ENCODE peak calls at places on chromosomes 3 and 15, in six cellular contexts. L is transverse colon, F is heart right ventricle, I is endodermal cell, X is hepatocyte, B is AG04450. M is an unnamed sample.

GRCh38 chr15:31526916-31527690 is 200.5 kb downstream of the KLF13 start:
- DNase-seq in L (no peak), F (no peak), I (no peak), X (no peak), B (no peak), M (no peak)

GRCh38 chr3:98741121-98741716 is 21.9 kb upstream of the ST3GAL6 start:
- DNase-seq in L (no peak), F (no peak), I (no peak), X (peak), B (no peak), M (no peak)

GRCh38 chr3:149382518-149382917 is 5.1 kb upstream of the TM4SF1 start:
- DNase-seq in L (no peak), F (no peak), I (no peak), X (no peak), B (no peak), M (no peak)

GRCh38 chr3:44885618-44886017 is 11.2 kb downstream of the TGM4 start:
- DNase-seq in L (no peak), F (no peak), I (peak), X (peak), B (peak), M (no peak)

GRCh38 chr3:150114873-150115570 is 144.3 kb upstream of the PFN2 start:
- DNase-seq in L (no peak), F (no peak), I (no peak), X (no peak), B (no peak), M (no peak)

GRCh38 chr3:193921480-193921879 is 214.5 kb upstream of the HES1 start:
- DNase-seq in L (no peak), F (no peak), I (no peak), X (no peak), B (no peak), M (no peak)

GRCh38 chr15:88908697-88909621 is 4.2 kb downstream of the MFGE8 start:
- DNase-seq in L (no peak), F (no peak), I (no peak), X (no peak), B (no peak), M (no peak)

GRCh38 chr3:81279481-81280273 is 481.8 kb downstream of the GBE1 start:
- DNase-seq in L (no peak), F (no peak), I (no peak), X (no peak), B (no peak), M (no peak)

GRCh38 chr3:15325228-15325627 is 7.2 kb downstream of the SH3BP5 start:
- DNase-seq in L (no peak), F (no peak), I (peak), X (peak), B (peak), M (peak)

GRCh38 chr3:88440701-88441100 is 290.9 kb downstream of the C3orf38 start:
- DNase-seq in L (no peak), F (no peak), I (no peak), X (no peak), B (no peak), M (no peak)

GRCh38 chr3:127182848-127183714 is 9.8 kb upstream of the PRR23E start:
- DNase-seq in L (no peak), F (no peak), I (peak), X (no peak), B (no peak), M (peak)

GRCh38 chr3:47424434-47425382 is 43.9 kb downstream of the PTPN23 start:
- DNase-seq in L (no peak), F (no peak), I (peak), X (no peak), B (no peak), M (no peak)

DNA sequence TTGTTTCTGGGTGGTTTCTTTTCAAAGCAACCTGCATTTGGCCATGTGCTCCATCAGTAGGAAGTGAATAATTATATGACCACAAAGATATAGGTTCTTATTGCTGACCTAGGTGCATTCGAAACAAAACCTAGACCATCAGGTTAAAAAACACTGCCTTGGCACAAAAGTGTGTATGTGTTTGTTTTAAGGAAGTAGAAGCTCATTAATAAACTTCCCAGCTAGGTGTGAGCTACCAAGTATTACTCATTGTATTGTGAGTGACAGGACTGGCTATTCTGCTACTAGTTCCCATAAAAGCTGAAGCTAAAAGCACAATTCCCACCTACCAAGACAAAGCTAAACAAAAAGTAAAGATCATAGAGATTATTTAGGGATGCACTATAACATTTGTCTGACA is 168.2 kb downstream of the TP63 start:
- DNase-seq in L (no peak), F (no peak), I (no peak), X (no peak), B (no peak), M (no peak)
- H3K27ac ChIP-seq in L (no peak), F (no peak), I (no peak), X (no peak), B (no peak), M (no peak)

GRCh38 chr3:182618085-182618732 is 175.1 kb upstream of the ATP11B start:
- DNase-seq in L (no peak), F (no peak), I (no peak), X (peak), B (no peak), M (no peak)
- TF ChIP-seq CTCF in L (peak), F (peak), I (peak), X (peak), B (no peak), M (peak)

DNA sequence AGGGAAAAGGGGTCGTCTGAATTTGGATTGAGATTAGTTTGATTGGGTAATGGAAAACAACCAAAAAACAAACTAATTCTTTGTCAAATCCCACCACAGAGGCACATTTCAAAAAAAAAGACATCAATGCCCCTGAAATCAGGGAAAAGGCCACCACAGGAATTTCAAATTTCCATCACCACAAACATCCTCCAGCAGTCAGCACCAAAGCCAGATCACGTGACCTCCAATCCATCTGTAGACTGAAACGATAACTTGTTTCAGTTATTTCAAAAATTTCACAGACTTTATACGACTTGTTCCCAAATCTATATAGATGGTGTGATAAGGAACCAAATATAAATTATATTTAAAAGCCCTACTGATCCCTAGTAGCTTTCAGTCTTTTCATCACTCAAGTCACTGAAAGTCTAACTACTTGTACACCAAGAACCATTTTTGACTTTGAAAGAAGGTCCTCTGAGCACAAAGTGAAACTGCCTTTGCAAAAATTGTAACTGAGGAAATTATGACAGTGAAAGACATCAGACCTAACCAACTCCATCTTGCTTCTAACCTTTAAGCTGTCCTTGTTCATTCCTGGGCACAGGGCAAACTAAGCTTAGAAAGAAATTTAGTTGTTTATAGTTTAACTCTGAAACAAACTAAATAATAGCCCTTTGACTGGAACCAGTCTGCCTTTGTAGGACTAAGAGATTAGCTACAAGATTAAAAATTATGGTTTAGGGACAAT is 48.1 kb upstream of the PLCL2 start:
- DNase-seq in L (no peak), F (no peak), I (no peak), X (no peak), B (no peak), M (no peak)
- H3K27ac ChIP-seq in L (no peak), F (no peak), I (no peak), X (no peak), B (no peak), M (no peak)

GRCh38 chr3:158791259-158791920 is 10.5 kb upstream of the MFSD1 start:
- DNase-seq in L (no peak), F (no peak), I (no peak), X (peak), B (no peak), M (peak)
- TF ChIP-seq CTCF in L (peak), F (peak), I (peak), X (peak), B (peak), M (peak)

GRCh38 chr3:40615110-40615915 is 90.6 kb downstream of the ZNF621 start:
- DNase-seq in L (no peak), F (no peak), I (peak), X (peak), B (no peak), M (peak)
- H3K27ac ChIP-seq in L (no peak), F (no peak), I (peak), X (no peak), B (no peak), M (peak)

GRCh38 chr15:80242132-80242769 is 9.8 kb downstream of the CTXND1 start:
- DNase-seq in L (peak), F (no peak), I (peak), X (peak), B (no peak), M (peak)
- TF ChIP-seq CTCF in L (peak), F (peak), I (peak), X (peak), B (peak), M (peak)